ENCODE peak calls at places on chromosomes 12 and 14, in six cellular contexts. A is HFF-Myc; Z is T-helper 1 cell; N is AML-193; V is activated CD8-positive, alpha-beta T cell treated with anti-CD3 and anti-CD28 coated beads, Interleukin-2, amount 10 ng/mL, durations not matched to agents 7 days and 5 days; S is cerebellar cortex. M is an unnamed sample.
A peak's percentile ranks its signal among the peaks of the same experiment; 100 is the strongest.

GRCh38 chr12:78672033-78672432 is 192.5 kb upstream of the SYT1 start:
- DNase-seq in Z (no peak), S (no peak), N (no peak), A (no peak), V (no peak), M (no peak)

GRCh38 chr14:89900822-89901221 is 53.7 kb downstream of the EFCAB11 start:
- DNase-seq in N (no peak), A (no peak), Z (no peak), V (no peak), S (no peak), M (no peak)

GRCh38 chr12:32051511-32052299 is 54.9 kb upstream of the BICD1 start:
- DNase-seq in N (peak; percentile 57), Z (no peak), S (no peak), V (no peak), A (peak; percentile 59), M (no peak)

GRCh38 chr12:82505150-82505549 is 146.8 kb downstream of the METTL25 start:
- DNase-seq in Z (no peak), S (no peak), N (no peak), V (no peak), A (no peak), M (no peak)

GRCh38 chr12:124152733-124153132 is 142.2 kb upstream of the RFLNA start:
- DNase-seq in V (no peak), N (no peak), A (no peak), S (no peak), Z (no peak), M (no peak)

GRCh38 chr12:93664573-93665138 is 12.5 kb upstream of the CRADD start:
- DNase-seq in Z (no peak), A (no peak), S (no peak), V (no peak), N (no peak), M (no peak)

GRCh38 chr12:104213952-104214351 is 1.6 kb upstream of the TXNRD1 start:
- DNase-seq in V (no peak), A (peak; percentile 100), Z (no peak), N (no peak), S (no peak), M (no peak)

GRCh38 chr12:124510301-124510970 is 57.0 kb downstream of the NCOR2 start:
- DNase-seq in N (no peak), Z (no peak), V (peak; percentile 29), A (no peak), S (peak; percentile 38), M (no peak)

GRCh38 chr14:56241441-56241840 is 123.2 kb downstream of the PELI2 start:
- DNase-seq in N (no peak), Z (no peak), V (no peak), S (no peak), A (no peak), M (no peak)

GRCh38 chr14:60025586-60025985 is 66.1 kb upstream of the PCNX4 start:
- DNase-seq in Z (no peak), A (no peak), V (no peak), S (no peak), N (no peak), M (no peak)

GRCh38 chr12:123050913-123051312 is 70.4 kb downstream of the ARL6IP4 start:
- DNase-seq in N (no peak), S (no peak), V (peak; percentile 30), Z (no peak), A (no peak), M (no peak)

GRCh38 chr14:93183596-93184317 is 940 bp downstream of the MOAP1 start:
- DNase-seq in N (no peak), V (no peak), S (no peak), A (no peak), Z (no peak), M (no peak)

GRCh38 chr12:116962197-116962596 is 51.4 kb downstream of the FBXW8 start:
- DNase-seq in N (no peak), A (no peak), S (no peak), Z (no peak), V (peak; percentile 24), M (no peak)